ENCODE peak calls at places on chromosome 15, in four cellular contexts. One of them, this sample, is unnamed. For H3K4me1, the result is how much of the 10 kb centered on the place peaks cover.

GRCh38 chr15:56242576-56243116 is 1.0 kb downstream of the RFX7 start:
- DNase-seq in Peyer's patch: no peak
- DNase-seq in naive thymus-derived CD4-positive, alpha-beta T cell: no peak
- DNase-seq in ovary: no peak
- DNase-seq in this sample: no peak

GRCh38 chr15:100708916-100709315 is 106.5 kb downstream of the ASB7 start:
- DNase-seq in naive thymus-derived CD4-positive, alpha-beta T cell: no peak
- DNase-seq in Peyer's patch: no peak
- DNase-seq in ovary: no peak
- DNase-seq in this sample: no peak

GRCh38 chr15:75620776-75621536 is 4.6 kb downstream of the SNUPN start:
- DNase-seq in Peyer's patch: no peak
- DNase-seq in naive thymus-derived CD4-positive, alpha-beta T cell: no peak
- DNase-seq in ovary: peak
- DNase-seq in this sample: peak

GRCh38 chr15:66040211-66040892 is 171.1 kb downstream of the RAB11A start:
- DNase-seq in ovary: no peak
- DNase-seq in Peyer's patch: no peak
- DNase-seq in naive thymus-derived CD4-positive, alpha-beta T cell: no peak
- DNase-seq in this sample: no peak

GRCh38 chr15:40618023-40618422 is 24.0 kb downstream of the KNL1 start:
- DNase-seq in ovary: no peak
- DNase-seq in Peyer's patch: no peak
- DNase-seq in naive thymus-derived CD4-positive, alpha-beta T cell: no peak
- DNase-seq in this sample: no peak

GRCh38 chr15:73630030-73630429 is 3.2 kb downstream of the NPTN start:
- DNase-seq in Peyer's patch: no peak
- DNase-seq in naive thymus-derived CD4-positive, alpha-beta T cell: no peak
- DNase-seq in ovary: no peak
- DNase-seq in this sample: no peak

GRCh38 chr15:34893967-34894366 is 75.6 kb downstream of the AQR start:
- DNase-seq in Peyer's patch: no peak
- DNase-seq in ovary: no peak
- DNase-seq in naive thymus-derived CD4-positive, alpha-beta T cell: no peak
- DNase-seq in this sample: no peak

GRCh38 chr15:65942436-65942835 is 73.1 kb downstream of the RAB11A start:
- DNase-seq in ovary: no peak
- DNase-seq in naive thymus-derived CD4-positive, alpha-beta T cell: no peak
- DNase-seq in Peyer's patch: no peak
- DNase-seq in this sample: no peak

GRCh38 chr15:25501828-25502446 is 63.1 kb upstream of the UBE3A start:
- DNase-seq in naive thymus-derived CD4-positive, alpha-beta T cell: no peak
- DNase-seq in Peyer's patch: no peak
- DNase-seq in ovary: no peak
- DNase-seq in this sample: no peak

GRCh38 chr15:46277994-46278885 is 643.4 kb downstream of the SQOR start:
- DNase-seq in Peyer's patch: no peak
- DNase-seq in naive thymus-derived CD4-positive, alpha-beta T cell: no peak
- DNase-seq in ovary: no peak
- DNase-seq in this sample: no peak

GRCh38 chr15:62241135-62241770 is 76.2 kb upstream of the C2CD4B start:
- DNase-seq in naive thymus-derived CD4-positive, alpha-beta T cell: no peak
- DNase-seq in ovary: no peak
- DNase-seq in Peyer's patch: no peak
- DNase-seq in this sample: no peak

GRCh38 chr15:88606437-88606794 is 14.7 kb upstream of the AEN start:
- DNase-seq in Peyer's patch: no peak
- DNase-seq in naive thymus-derived CD4-positive, alpha-beta T cell: no peak
- DNase-seq in ovary: no peak
- DNase-seq in this sample: no peak

GRCh38 chr15:65824941-65825544 is 33.0 kb upstream of the DENND4A start:
- DNase-seq in ovary: no peak
- DNase-seq in naive thymus-derived CD4-positive, alpha-beta T cell: no peak
- DNase-seq in Peyer's patch: no peak
- DNase-seq in this sample: no peak

GRCh38 chr15:60854858-60855568 is 374.1 kb downstream of the RORA start:
- DNase-seq in naive thymus-derived CD4-positive, alpha-beta T cell: no peak
- DNase-seq in ovary: no peak
- DNase-seq in Peyer's patch: no peak
- DNase-seq in this sample: no peak

GRCh38 chr15:36407647-36408046 is 171.8 kb upstream of the CDIN1 start:
- DNase-seq in ovary: no peak
- DNase-seq in naive thymus-derived CD4-positive, alpha-beta T cell: no peak
- DNase-seq in Peyer's patch: no peak
- DNase-seq in this sample: peak

GRCh38 chr15:90414408-90415028 is 26.5 kb downstream of the IQGAP1 start:
- DNase-seq in Peyer's patch: no peak
- DNase-seq in ovary: no peak
- DNase-seq in naive thymus-derived CD4-positive, alpha-beta T cell: no peak
- DNase-seq in this sample: peak

GRCh38 chr15:74463634-74464033 is 2.7 kb upstream of the UBL7 start:
- DNase-seq in Peyer's patch: no peak
- DNase-seq in naive thymus-derived CD4-positive, alpha-beta T cell: no peak
- DNase-seq in ovary: no peak
- DNase-seq in this sample: no peak

GRCh38 chr15:47719730-47720129 is 2.4 kb downstream of the SEMA6D start:
- DNase-seq in naive thymus-derived CD4-positive, alpha-beta T cell: no peak
- DNase-seq in Peyer's patch: no peak
- DNase-seq in ovary: no peak
- DNase-seq in this sample: no peak

GRCh38 chr15:39025331-39025730 is 460.7 kb upstream of the RASGRP1 start:
- DNase-seq in ovary: no peak
- DNase-seq in Peyer's patch: no peak
- DNase-seq in naive thymus-derived CD4-positive, alpha-beta T cell: no peak
- DNase-seq in this sample: no peak

GRCh38 chr15:95559875-95560394 is 770.6 kb upstream of the NR2F2 start:
- DNase-seq in naive thymus-derived CD4-positive, alpha-beta T cell: no peak
- DNase-seq in ovary: no peak
- DNase-seq in Peyer's patch: no peak
- DNase-seq in this sample: peak

GRCh38 chr15:34084086-34084485 is 17.6 kb downstream of the EMC7 start:
- DNase-seq in naive thymus-derived CD4-positive, alpha-beta T cell: no peak
- DNase-seq in Peyer's patch: no peak
- DNase-seq in ovary: no peak
- DNase-seq in this sample: no peak

GRCh38 chr15:38535451-38536200 is 29.0 kb downstream of the RASGRP1 start:
- DNase-seq in Peyer's patch: no peak
- DNase-seq in naive thymus-derived CD4-positive, alpha-beta T cell: no peak
- DNase-seq in ovary: no peak
- DNase-seq in this sample: no peak

GRCh38 chr15:43225201-43225949 is 4.6 kb upstream of the EPB42 start:
- DNase-seq in Peyer's patch: peak
- DNase-seq in ovary: no peak
- DNase-seq in naive thymus-derived CD4-positive, alpha-beta T cell: no peak
- DNase-seq in this sample: no peak

GRCh38 chr15:57477736-57478522 is 101.6 kb downstream of the CGNL1 start:
- DNase-seq in Peyer's patch: no peak
- DNase-seq in ovary: no peak
- DNase-seq in naive thymus-derived CD4-positive, alpha-beta T cell: no peak
- DNase-seq in this sample: no peak

GRCh38 chr15:57481038-57481705 is 104.9 kb downstream of the CGNL1 start:
- DNase-seq in Peyer's patch: no peak
- DNase-seq in naive thymus-derived CD4-positive, alpha-beta T cell: no peak
- DNase-seq in ovary: no peak
- DNase-seq in this sample: no peak

GRCh38 chr15:57476533-57476975 is 100.2 kb downstream of the CGNL1 start:
- DNase-seq in naive thymus-derived CD4-positive, alpha-beta T cell: no peak
- DNase-seq in Peyer's patch: no peak
- DNase-seq in ovary: no peak
- DNase-seq in this sample: no peak

DNA sequence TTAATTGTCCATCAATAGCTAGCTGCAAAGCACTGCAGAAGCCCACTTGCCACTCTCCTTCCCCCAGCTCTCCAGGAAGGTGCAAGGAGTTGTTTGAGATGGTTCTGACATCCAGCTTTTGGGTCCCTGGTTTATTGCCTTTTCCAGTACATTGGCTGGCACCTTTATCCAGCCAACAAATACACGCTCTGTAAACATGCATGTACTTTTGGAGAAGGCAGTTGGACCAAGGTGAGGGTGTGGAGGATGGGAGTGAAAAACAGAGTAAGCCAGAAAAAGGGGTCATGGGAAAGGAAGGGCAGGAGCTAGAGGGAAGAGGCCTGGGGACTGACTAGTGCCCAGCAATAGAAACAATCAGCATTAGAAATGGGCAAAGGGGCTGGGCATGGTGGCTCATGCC is 102.7 kb downstream of the CGNL1 start:
- DNase-seq in Peyer's patch: no peak
- DNase-seq in naive thymus-derived CD4-positive, alpha-beta T cell: no peak
- DNase-seq in ovary: no peak
- DNase-seq in this sample: no peak
- H3K4me1 ChIP-seq in Peyer's patch: under half
- H3K4me1 ChIP-seq in naive thymus-derived CD4-positive, alpha-beta T cell: under half
- H3K4me1 ChIP-seq in ovary: under half
- H3K4me1 ChIP-seq in this sample: under half

GRCh38 chr15:98898122-98898521 is 109.5 kb downstream of the PGPEP1L start:
- DNase-seq in naive thymus-derived CD4-positive, alpha-beta T cell: no peak
- DNase-seq in Peyer's patch: no peak
- DNase-seq in ovary: no peak
- DNase-seq in this sample: no peak
- H3K4me1 ChIP-seq in naive thymus-derived CD4-positive, alpha-beta T cell: under half
- H3K4me1 ChIP-seq in Peyer's patch: under half
- H3K4me1 ChIP-seq in ovary: under half
- H3K4me1 ChIP-seq in this sample: half or more

GRCh38 chr15:68617001-68617400 is 38.2 kb downstream of the CORO2B start:
- DNase-seq in naive thymus-derived CD4-positive, alpha-beta T cell: no peak
- DNase-seq in ovary: no peak
- DNase-seq in Peyer's patch: no peak
- DNase-seq in this sample: no peak

GRCh38 chr15:68616397-68616796 is 37.6 kb downstream of the CORO2B start:
- DNase-seq in Peyer's patch: no peak
- DNase-seq in ovary: no peak
- DNase-seq in naive thymus-derived CD4-positive, alpha-beta T cell: no peak
- DNase-seq in this sample: no peak

GRCh38 chr15:68617777-68618176 is 39.0 kb downstream of the CORO2B start:
- DNase-seq in ovary: no peak
- DNase-seq in Peyer's patch: no peak
- DNase-seq in naive thymus-derived CD4-positive, alpha-beta T cell: no peak
- DNase-seq in this sample: no peak

GRCh38 chr15:68619303-68619698 is 40.5 kb downstream of the CORO2B start:
- DNase-seq in naive thymus-derived CD4-positive, alpha-beta T cell: no peak
- DNase-seq in ovary: no peak
- DNase-seq in Peyer's patch: no peak
- DNase-seq in this sample: no peak

GRCh38 chr15:68618339-68619302 is 39.8 kb downstream of the CORO2B start:
- DNase-seq in ovary: no peak
- DNase-seq in naive thymus-derived CD4-positive, alpha-beta T cell: no peak
- DNase-seq in Peyer's patch: no peak
- DNase-seq in this sample: no peak
- H3K4me1 ChIP-seq in ovary: under half
- H3K4me1 ChIP-seq in naive thymus-derived CD4-positive, alpha-beta T cell: under half
- H3K4me1 ChIP-seq in Peyer's patch: under half
- H3K4me1 ChIP-seq in this sample: under half

GRCh38 chr15:28101201-28101600 is 2.1 kb upstream of the OCA2 start:
- DNase-seq in Peyer's patch: peak
- DNase-seq in ovary: no peak
- DNase-seq in naive thymus-derived CD4-positive, alpha-beta T cell: no peak
- DNase-seq in this sample: no peak

GRCh38 chr15:28100516-28101195 is 1.5 kb upstream of the OCA2 start:
- DNase-seq in naive thymus-derived CD4-positive, alpha-beta T cell: no peak
- DNase-seq in Peyer's patch: peak
- DNase-seq in ovary: no peak
- DNase-seq in this sample: no peak

GRCh38 chr15:28103402-28103801 is 4.3 kb upstream of the OCA2 start:
- DNase-seq in ovary: no peak
- DNase-seq in Peyer's patch: no peak
- DNase-seq in naive thymus-derived CD4-positive, alpha-beta T cell: no peak
- DNase-seq in this sample: no peak

GRCh38 chr15:28103831-28104230 is 4.7 kb upstream of the OCA2 start:
- DNase-seq in ovary: no peak
- DNase-seq in Peyer's patch: no peak
- DNase-seq in naive thymus-derived CD4-positive, alpha-beta T cell: no peak
- DNase-seq in this sample: no peak

DNA sequence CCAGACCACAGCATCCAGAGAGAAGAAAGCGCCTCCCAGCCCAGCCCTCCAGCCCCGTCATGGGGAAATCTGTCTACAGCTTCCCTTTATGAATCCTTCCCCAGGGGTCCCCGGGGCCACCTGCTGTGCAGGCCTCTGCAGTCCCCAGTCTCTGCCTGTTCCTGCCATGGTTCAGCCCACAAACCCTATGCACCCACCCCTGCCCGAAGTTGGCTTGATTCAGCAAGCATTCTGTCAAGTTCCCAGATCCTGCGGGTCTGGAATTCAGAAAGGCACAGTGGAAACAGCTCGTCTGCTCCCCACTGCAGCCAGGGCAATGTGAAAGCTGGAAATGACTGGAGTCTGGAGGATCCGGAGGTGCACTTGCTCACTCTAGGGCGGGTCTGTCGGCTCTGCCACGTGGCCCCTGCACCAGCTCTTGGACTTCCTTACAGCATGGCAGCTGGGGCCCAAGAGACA is 2.9 kb upstream of the OCA2 start:
- DNase-seq in naive thymus-derived CD4-positive, alpha-beta T cell: no peak
- DNase-seq in Peyer's patch: no peak
- DNase-seq in ovary: no peak
- DNase-seq in this sample: no peak
- H3K4me1 ChIP-seq in naive thymus-derived CD4-positive, alpha-beta T cell: under half
- H3K4me1 ChIP-seq in Peyer's patch: under half
- H3K4me1 ChIP-seq in ovary: under half
- H3K4me1 ChIP-seq in this sample: under half

GRCh38 chr15:68335655-68336054 is 58.1 kb downstream of the FEM1B start:
- DNase-seq in ovary: no peak
- DNase-seq in Peyer's patch: no peak
- DNase-seq in naive thymus-derived CD4-positive, alpha-beta T cell: no peak
- DNase-seq in this sample: no peak
- H3K4me1 ChIP-seq in ovary: under half
- H3K4me1 ChIP-seq in Peyer's patch: under half
- H3K4me1 ChIP-seq in naive thymus-derived CD4-positive, alpha-beta T cell: under half
- H3K4me1 ChIP-seq in this sample: under half

GRCh38 chr15:28081594-28081993 is 17.5 kb downstream of the OCA2 start:
- DNase-seq in ovary: no peak
- DNase-seq in Peyer's patch: no peak
- DNase-seq in naive thymus-derived CD4-positive, alpha-beta T cell: no peak
- DNase-seq in this sample: no peak

GRCh38 chr15:28085489-28086174 is 13.5 kb downstream of the OCA2 start:
- DNase-seq in Peyer's patch: no peak
- DNase-seq in ovary: no peak
- DNase-seq in naive thymus-derived CD4-positive, alpha-beta T cell: no peak
- DNase-seq in this sample: no peak

GRCh38 chr15:28086175-28086703 is 12.9 kb downstream of the OCA2 start:
- DNase-seq in Peyer's patch: peak
- DNase-seq in naive thymus-derived CD4-positive, alpha-beta T cell: no peak
- DNase-seq in ovary: no peak
- DNase-seq in this sample: peak

GRCh38 chr15:28082891-28083688 is 16.0 kb downstream of the OCA2 start:
- DNase-seq in naive thymus-derived CD4-positive, alpha-beta T cell: no peak
- DNase-seq in Peyer's patch: no peak
- DNase-seq in ovary: no peak
- DNase-seq in this sample: no peak

DNA sequence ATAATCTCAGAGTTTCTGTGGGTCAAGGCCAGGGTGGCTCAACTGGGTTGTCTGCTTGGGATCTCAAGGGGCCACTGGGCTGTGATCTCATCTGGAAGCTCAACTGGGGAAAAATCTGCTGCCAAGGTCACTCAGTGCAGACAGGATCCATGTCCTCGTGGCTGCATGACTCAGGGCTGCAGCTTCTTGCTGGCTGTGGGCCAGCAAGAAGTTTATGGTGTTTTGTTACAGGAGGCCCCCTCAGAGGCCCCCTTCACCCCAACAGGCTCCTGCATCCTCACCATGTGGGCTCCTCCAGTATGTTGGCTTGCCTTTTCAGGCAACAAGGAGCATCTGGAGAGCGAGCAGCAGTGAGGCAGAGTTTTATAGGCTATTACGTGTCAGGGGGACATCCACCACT is 14.6 kb downstream of the OCA2 start:
- DNase-seq in Peyer's patch: no peak
- DNase-seq in naive thymus-derived CD4-positive, alpha-beta T cell: no peak
- DNase-seq in ovary: no peak
- DNase-seq in this sample: no peak
- H3K4me1 ChIP-seq in Peyer's patch: under half
- H3K4me1 ChIP-seq in naive thymus-derived CD4-positive, alpha-beta T cell: under half
- H3K4me1 ChIP-seq in ovary: under half
- H3K4me1 ChIP-seq in this sample: under half